ENCODE peak calls at places on chromosome 4, in seven cellular contexts. One of them, this sample, is unnamed.
A peak's percentile ranks its signal among the peaks of the same experiment; 100 is the strongest.

GRCh38 chr4:721261-722171 is 15.9 kb downstream of the PCGF3 start:
- DNase-seq in MG63: no peak
- DNase-seq in NCI-H510A: no peak
- DNase-seq in stimulated activated CD4-positive, alpha-beta T cell treated with anti-CD3 and anti-CD28 coated beads, Interleukin-2, amount 100 ng/mL, for 48 hours: no peak
- DNase-seq in transverse colon: peak; percentile 36
- DNase-seq in adipocyte: peak; percentile 30
- DNase-seq in RKO: no peak
- DNase-seq in this sample: no peak

GRCh38 chr4:24001486-24001885 is 111.6 kb upstream of the PPARGC1A start:
- DNase-seq in MG63: no peak
- DNase-seq in NCI-H510A: no peak
- DNase-seq in stimulated activated CD4-positive, alpha-beta T cell treated with anti-CD3 and anti-CD28 coated beads, Interleukin-2, amount 100 ng/mL, for 48 hours: no peak
- DNase-seq in transverse colon: no peak
- DNase-seq in adipocyte: no peak
- DNase-seq in RKO: no peak
- DNase-seq in this sample: no peak

GRCh38 chr4:80875642-80876041 is 154.9 kb upstream of the BMP3 start:
- DNase-seq in MG63: no peak
- DNase-seq in NCI-H510A: no peak
- DNase-seq in stimulated activated CD4-positive, alpha-beta T cell treated with anti-CD3 and anti-CD28 coated beads, Interleukin-2, amount 100 ng/mL, for 48 hours: no peak
- DNase-seq in transverse colon: no peak
- DNase-seq in adipocyte: no peak
- DNase-seq in RKO: no peak
- DNase-seq in this sample: no peak

GRCh38 chr4:153001626-153002025 is 65.5 kb downstream of the FHDC1 start:
- DNase-seq in MG63: no peak
- DNase-seq in NCI-H510A: no peak
- DNase-seq in stimulated activated CD4-positive, alpha-beta T cell treated with anti-CD3 and anti-CD28 coated beads, Interleukin-2, amount 100 ng/mL, for 48 hours: no peak
- DNase-seq in transverse colon: no peak
- DNase-seq in adipocyte: no peak
- DNase-seq in RKO: no peak
- DNase-seq in this sample: no peak

GRCh38 chr4:8785656-8786142 is 85.9 kb downstream of the HMX1 start:
- DNase-seq in MG63: no peak
- DNase-seq in NCI-H510A: no peak
- DNase-seq in stimulated activated CD4-positive, alpha-beta T cell treated with anti-CD3 and anti-CD28 coated beads, Interleukin-2, amount 100 ng/mL, for 48 hours: no peak
- DNase-seq in transverse colon: no peak
- DNase-seq in adipocyte: no peak
- DNase-seq in RKO: no peak
- DNase-seq in this sample: no peak

GRCh38 chr4:53592686-53593641 is 1.7 kb upstream of the LNX1 start:
- DNase-seq in MG63: peak; percentile 80
- DNase-seq in NCI-H510A: peak; percentile 93
- DNase-seq in stimulated activated CD4-positive, alpha-beta T cell treated with anti-CD3 and anti-CD28 coated beads, Interleukin-2, amount 100 ng/mL, for 48 hours: no peak
- DNase-seq in transverse colon: peak; percentile 69
- DNase-seq in adipocyte: no peak
- DNase-seq in RKO: no peak
- DNase-seq in this sample: peak; percentile 60

GRCh38 chr4:107689912-107690587 is 30.0 kb downstream of the PAPSS1 start:
- DNase-seq in MG63: no peak
- DNase-seq in NCI-H510A: no peak
- DNase-seq in stimulated activated CD4-positive, alpha-beta T cell treated with anti-CD3 and anti-CD28 coated beads, Interleukin-2, amount 100 ng/mL, for 48 hours: no peak
- DNase-seq in transverse colon: no peak
- DNase-seq in adipocyte: peak; percentile 74
- DNase-seq in RKO: peak; percentile 85
- DNase-seq in this sample: no peak

GRCh38 chr4:6427439-6428090 is 44.8 kb downstream of the PPP2R2C start:
- DNase-seq in MG63: no peak
- DNase-seq in NCI-H510A: no peak
- DNase-seq in stimulated activated CD4-positive, alpha-beta T cell treated with anti-CD3 and anti-CD28 coated beads, Interleukin-2, amount 100 ng/mL, for 48 hours: no peak
- DNase-seq in transverse colon: no peak
- DNase-seq in adipocyte: no peak
- DNase-seq in RKO: no peak
- DNase-seq in this sample: no peak

GRCh38 chr4:166252487-166253402 is 379.7 kb downstream of the TLL1 start:
- DNase-seq in MG63: no peak
- DNase-seq in NCI-H510A: no peak
- DNase-seq in stimulated activated CD4-positive, alpha-beta T cell treated with anti-CD3 and anti-CD28 coated beads, Interleukin-2, amount 100 ng/mL, for 48 hours: no peak
- DNase-seq in transverse colon: no peak
- DNase-seq in adipocyte: peak; percentile 42
- DNase-seq in RKO: peak; percentile 57
- DNase-seq in this sample: no peak

GRCh38 chr4:55008166-55009056 is 117.0 kb downstream of the KDR start:
- DNase-seq in MG63: no peak
- DNase-seq in NCI-H510A: no peak
- DNase-seq in stimulated activated CD4-positive, alpha-beta T cell treated with anti-CD3 and anti-CD28 coated beads, Interleukin-2, amount 100 ng/mL, for 48 hours: no peak
- DNase-seq in transverse colon: no peak
- DNase-seq in adipocyte: no peak
- DNase-seq in RKO: no peak
- DNase-seq in this sample: no peak

GRCh38 chr4:22055954-22056353 is 107.4 kb upstream of the KCNIP4 start:
- DNase-seq in MG63: no peak
- DNase-seq in NCI-H510A: no peak
- DNase-seq in stimulated activated CD4-positive, alpha-beta T cell treated with anti-CD3 and anti-CD28 coated beads, Interleukin-2, amount 100 ng/mL, for 48 hours: no peak
- DNase-seq in transverse colon: no peak
- DNase-seq in adipocyte: no peak
- DNase-seq in RKO: no peak
- DNase-seq in this sample: no peak

GRCh38 chr4:73869130-73870055 is at the start of gene CXCL1:
- DNase-seq in MG63: peak; percentile 43
- DNase-seq in NCI-H510A: no peak
- DNase-seq in stimulated activated CD4-positive, alpha-beta T cell treated with anti-CD3 and anti-CD28 coated beads, Interleukin-2, amount 100 ng/mL, for 48 hours: no peak
- DNase-seq in transverse colon: peak; percentile 74
- DNase-seq in adipocyte: peak; percentile 62
- DNase-seq in RKO: peak; percentile 9
- DNase-seq in this sample: peak; percentile 54

GRCh38 chr4:65242156-65242846 is 428.0 kb downstream of the EPHA5 start:
- DNase-seq in MG63: no peak
- DNase-seq in NCI-H510A: no peak
- DNase-seq in stimulated activated CD4-positive, alpha-beta T cell treated with anti-CD3 and anti-CD28 coated beads, Interleukin-2, amount 100 ng/mL, for 48 hours: no peak
- DNase-seq in transverse colon: no peak
- DNase-seq in adipocyte: no peak
- DNase-seq in RKO: no peak
- DNase-seq in this sample: no peak

GRCh38 chr4:165738571-165738970 is 134.5 kb upstream of the TLL1 start:
- DNase-seq in MG63: no peak
- DNase-seq in NCI-H510A: no peak
- DNase-seq in stimulated activated CD4-positive, alpha-beta T cell treated with anti-CD3 and anti-CD28 coated beads, Interleukin-2, amount 100 ng/mL, for 48 hours: no peak
- DNase-seq in transverse colon: no peak
- DNase-seq in adipocyte: no peak
- DNase-seq in RKO: no peak
- DNase-seq in this sample: no peak

GRCh38 chr4:53541577-53542206 is 49.6 kb downstream of the LNX1 start:
- DNase-seq in MG63: peak; percentile 51
- DNase-seq in NCI-H510A: no peak
- DNase-seq in stimulated activated CD4-positive, alpha-beta T cell treated with anti-CD3 and anti-CD28 coated beads, Interleukin-2, amount 100 ng/mL, for 48 hours: no peak
- DNase-seq in transverse colon: no peak
- DNase-seq in adipocyte: peak; percentile 92
- DNase-seq in RKO: peak; percentile 83
- DNase-seq in this sample: no peak

GRCh38 chr4:99853190-99853589 is 36.6 kb downstream of the DAPP1 start:
- DNase-seq in MG63: no peak
- DNase-seq in NCI-H510A: no peak
- DNase-seq in stimulated activated CD4-positive, alpha-beta T cell treated with anti-CD3 and anti-CD28 coated beads, Interleukin-2, amount 100 ng/mL, for 48 hours: no peak
- DNase-seq in transverse colon: no peak
- DNase-seq in adipocyte: no peak
- DNase-seq in RKO: no peak
- DNase-seq in this sample: no peak

GRCh38 chr4:76430519-76431388 is 4.3 kb upstream of the SHROOM3 start:
- DNase-seq in MG63: no peak
- DNase-seq in NCI-H510A: no peak
- DNase-seq in stimulated activated CD4-positive, alpha-beta T cell treated with anti-CD3 and anti-CD28 coated beads, Interleukin-2, amount 100 ng/mL, for 48 hours: no peak
- DNase-seq in transverse colon: no peak
- DNase-seq in adipocyte: peak; percentile 80
- DNase-seq in RKO: peak; percentile 61
- DNase-seq in this sample: no peak

GRCh38 chr4:100935090-100935489 is 412.2 kb downstream of the PPP3CA start:
- DNase-seq in MG63: no peak
- DNase-seq in NCI-H510A: no peak
- DNase-seq in stimulated activated CD4-positive, alpha-beta T cell treated with anti-CD3 and anti-CD28 coated beads, Interleukin-2, amount 100 ng/mL, for 48 hours: no peak
- DNase-seq in transverse colon: no peak
- DNase-seq in adipocyte: no peak
- DNase-seq in RKO: peak; percentile 38
- DNase-seq in this sample: no peak

This sample was measured in endothelial cell.